ENCODE peak calls at places on chromosomes 5 and 9, in nine cellular contexts. G is prostate gland, E is HFF-Myc, C is right cardiac atrium, F is upper lobe of left lung, Y is adrenal gland, K is kidney epithelial cell, H is A549, S is AG09309. M is an unnamed sample.

GRCh38 chr5:92328584-92329259 is 945.6 kb upstream of the ARRDC3 start:
- DNase-seq in Y (no peak), G (no peak), H (no peak), S (no peak), C (peak), E (no peak), F (no peak), K (no peak), M (peak)

GRCh38 chr5:91170266-91170665 is 212.9 kb downstream of the ARRDC3 start:
- DNase-seq in H (no peak), F (no peak), Y (no peak), C (no peak), E (no peak), S (peak), G (no peak), K (no peak), M (peak)

GRCh38 chr5:143190260-143190810 is 213.2 kb downstream of the NR3C1 start:
- DNase-seq in K (no peak), E (no peak), S (no peak), H (no peak), G (no peak), F (no peak), Y (no peak), C (no peak), M (no peak)

GRCh38 chr9:112971415-112971814 is 40.6 kb downstream of the ZNF883 start:
- DNase-seq in C (no peak), S (no peak), Y (peak), K (no peak), F (no peak), G (no peak), E (no peak), H (no peak), M (no peak)

GRCh38 chr9:115643948-115644727 is 509.5 kb upstream of the PAPPA start:
- DNase-seq in K (no peak), C (no peak), E (no peak), G (no peak), Y (no peak), H (no peak), F (no peak), S (no peak), M (no peak)

GRCh38 chr9:120689860-120690259 is 24.4 kb downstream of the MEGF9 start:
- DNase-seq in K (peak), C (no peak), H (no peak), F (no peak), E (no peak), G (no peak), Y (no peak), S (no peak), M (peak)

GRCh38 chr9:110996436-110997224 is 41.6 kb downstream of the LPAR1 start:
- DNase-seq in H (no peak), C (peak), Y (peak), K (no peak), S (peak), F (no peak), E (peak), G (no peak), M (peak)

GRCh38 chr5:170067152-170067551 is 38.5 kb upstream of the FOXI1 start:
- DNase-seq in F (no peak), G (no peak), K (no peak), Y (no peak), H (no peak), E (no peak), S (no peak), C (no peak), M (no peak)

GRCh38 chr9:84782228-84782866 is 112.8 kb downstream of the NTRK2 start:
- DNase-seq in C (no peak), G (no peak), E (no peak), H (no peak), Y (no peak), S (no peak), K (no peak), F (no peak), M (no peak)

GRCh38 chr5:79257314-79257713 is 21.4 kb downstream of the JMY start:
- DNase-seq in E (no peak), K (no peak), H (no peak), F (no peak), G (no peak), Y (no peak), S (no peak), C (no peak), M (no peak)

GRCh38 chr5:74433255-74434123 is 207.0 kb downstream of the ENC1 start:
- DNase-seq in C (no peak), F (no peak), S (peak), E (no peak), Y (peak), K (peak), H (no peak), G (no peak), M (no peak)

GRCh38 chr5:173557123-173557903 is 59.1 kb downstream of the BOD1 start:
- DNase-seq in E (no peak), C (no peak), K (no peak), F (peak), H (no peak), G (no peak), S (no peak), Y (no peak), M (no peak)

GRCh38 chr9:111003182-111003581 is 35.1 kb downstream of the LPAR1 start:
- DNase-seq in K (no peak), S (no peak), E (no peak), H (no peak), G (no peak), C (no peak), Y (no peak), F (no peak), M (no peak)

GRCh38 chr9:7273575-7273974 is 515.8 kb downstream of the KDM4C start:
- DNase-seq in G (no peak), H (no peak), Y (no peak), F (no peak), E (no peak), C (no peak), K (no peak), S (peak), M (no peak)

GRCh38 chr9:93668261-93668871 is 92.0 kb downstream of the PHF2 start:
- DNase-seq in S (no peak), H (no peak), F (peak), C (peak), Y (no peak), G (no peak), K (no peak), E (no peak), M (no peak)

GRCh38 chr9:97984188-97985057 is 1.3 kb downstream of the ANP32B start:
- DNase-seq in Y (peak), F (peak), C (peak), S (peak), E (no peak), K (no peak), G (peak), H (peak), M (peak)

GRCh38 chr9:135338546-135338945 is 141.0 kb upstream of the PPP1R26 start:
- DNase-seq in E (no peak), C (no peak), F (peak), K (no peak), S (no peak), Y (no peak), G (no peak), H (no peak), M (no peak)

GRCh38 chr5:62779010-62779422 is 200.4 kb downstream of the LRRC70 start:
- DNase-seq in K (peak), E (peak), G (peak), C (no peak), F (no peak), S (peak), H (peak), Y (peak), M (peak)

GRCh38 chr9:34771023-34771422 is 61.1 kb upstream of the CCL21 start:
- DNase-seq in K (no peak), H (no peak), S (no peak), Y (no peak), G (no peak), F (no peak), E (no peak), C (no peak), M (no peak)

GRCh38 chr9:18788256-18788655 is 244.8 kb downstream of the SAXO1 start:
- DNase-seq in C (no peak), Y (no peak), E (no peak), H (no peak), S (no peak), F (no peak), K (no peak), G (no peak), M (no peak)

GRCh38 chr5:74085782-74086181 is 459.8 kb downstream of the ARHGEF28 start:
- DNase-seq in G (no peak), S (no peak), Y (no peak), C (no peak), F (no peak), H (no peak), K (no peak), E (no peak), M (no peak)

GRCh38 chr9:76877961-76878360 is 28.0 kb downstream of the PRUNE2 start:
- DNase-seq in K (no peak), F (no peak), C (no peak), G (no peak), S (no peak), H (no peak), Y (no peak), E (no peak), M (no peak)

GRCh38 chr9:134408939-134409737 is 82.9 kb downstream of the RXRA start:
- DNase-seq in K (no peak), S (no peak), F (peak), C (no peak), E (no peak), Y (no peak), G (no peak), H (no peak), M (no peak)

GRCh38 chr5:59640411-59640810 is 253.1 kb downstream of the PDE4D start:
- DNase-seq in F (no peak), S (no peak), H (no peak), K (no peak), G (no peak), C (peak), Y (peak), E (no peak), M (no peak)

GRCh38 chr9:71383308-71383707 is 261.9 kb upstream of the TRPM3 start:
- DNase-seq in G (no peak), F (no peak), C (no peak), H (no peak), E (no peak), Y (no peak), K (no peak), S (no peak), M (no peak)

GRCh38 chr9:93659044-93659836 is 82.9 kb downstream of the PHF2 start:
- DNase-seq in E (no peak), G (no peak), H (no peak), F (peak), S (no peak), Y (no peak), C (peak), K (no peak), M (no peak)

GRCh38 chr9:68991457-68991856 is 22.5 kb downstream of the PRKACG start:
- DNase-seq in C (no peak), F (no peak), S (no peak), G (no peak), K (no peak), E (no peak), Y (no peak), H (no peak), M (no peak)

GRCh38 chr9:94807556-94807955 is 81.1 kb downstream of the AOPEP start:
- DNase-seq in C (no peak), K (no peak), G (no peak), S (no peak), Y (no peak), H (no peak), E (no peak), F (no peak), M (no peak)

GRCh38 chr9:94804917-94805544 is 78.5 kb downstream of the AOPEP start:
- DNase-seq in F (no peak), C (no peak), Y (no peak), E (no peak), K (no peak), H (no peak), G (no peak), S (no peak), M (no peak)

GRCh38 chr9:94804316-94804715 is 77.8 kb downstream of the AOPEP start:
- DNase-seq in S (no peak), C (no peak), Y (no peak), E (no peak), F (no peak), G (no peak), H (no peak), K (no peak), M (no peak)

GRCh38 chr9:94805585-94805984 is 79.1 kb downstream of the AOPEP start:
- DNase-seq in E (peak), F (no peak), G (peak), K (no peak), C (no peak), S (peak), Y (no peak), H (peak), M (no peak)

DNA sequence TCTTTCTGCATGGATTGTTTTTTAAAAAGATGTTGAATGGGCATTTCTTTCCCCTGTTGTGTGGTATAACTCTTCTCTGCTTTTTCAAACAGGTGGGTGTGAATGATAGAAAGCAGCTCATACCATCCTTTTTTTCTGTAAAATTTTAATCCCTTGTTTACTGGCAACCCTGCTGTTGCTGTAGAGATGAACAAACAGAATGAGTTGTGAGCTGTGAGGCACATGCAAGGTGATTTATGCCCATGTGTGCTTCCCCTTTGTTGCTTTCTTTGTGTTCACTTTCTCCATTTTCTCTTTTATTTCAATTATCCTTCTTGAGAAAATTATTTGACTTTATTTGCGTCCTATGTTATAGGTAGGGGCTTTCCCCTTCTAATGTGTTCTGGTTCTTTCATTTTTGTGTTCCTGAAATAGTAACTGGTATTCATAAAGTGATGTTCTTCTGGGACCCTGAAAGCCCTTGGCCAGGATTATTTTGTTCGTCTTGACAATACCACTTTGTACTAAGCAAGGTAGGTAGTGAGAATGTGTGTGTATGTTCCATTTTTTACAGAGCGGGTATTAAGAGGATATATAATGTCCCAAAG is 79.9 kb downstream of the AOPEP start:
- DNase-seq in G (no peak), S (no peak), Y (no peak), K (no peak), C (no peak), H (peak), F (no peak), E (no peak), M (no peak)
- H3K4me3 ChIP-seq in G (no peak), S (no peak), Y (no peak), K (no peak), C (no peak), H (no peak), F (no peak), E (no peak), M (no peak)

GRCh38 chr5:85288914-85289313 is 904.2 kb upstream of the EDIL3 start:
- DNase-seq in Y (no peak), G (no peak), H (no peak), K (no peak), S (no peak), C (no peak), E (no peak), F (no peak), M (no peak)

GRCh38 chr5:85293139-85293785 is 908.6 kb upstream of the EDIL3 start:
- DNase-seq in G (no peak), K (no peak), F (no peak), C (peak), E (no peak), S (no peak), Y (no peak), H (no peak), M (no peak)
- H3K4me3 ChIP-seq in G (no peak), K (peak), F (no peak), C (peak), E (no peak), S (no peak), Y (no peak), H (peak), M (no peak)

GRCh38 chr5:172336264-172336663 is 52.7 kb upstream of the UBTD2 start:
- DNase-seq in E (no peak), K (no peak), F (no peak), C (no peak), S (no peak), G (no peak), Y (no peak), H (no peak), M (no peak)
- H3K4me3 ChIP-seq in E (no peak), K (no peak), F (no peak), C (no peak), S (no peak), G (no peak), Y (no peak), H (no peak), M (no peak)

GRCh38 chr9:14281136-14281795 is 32.7 kb downstream of the NFIB start:
- DNase-seq in E (no peak), K (no peak), C (no peak), S (no peak), G (no peak), Y (no peak), F (no peak), H (no peak), M (no peak)
- H3K4me3 ChIP-seq in E (no peak), K (no peak), C (no peak), S (no peak), G (no peak), Y (no peak), F (no peak), H (no peak), M (no peak)

GRCh38 chr9:124768778-124769350 is 2.2 kb downstream of the NR6A1 start:
- DNase-seq in Y (no peak), G (no peak), E (no peak), K (no peak), H (no peak), F (no peak), S (no peak), C (no peak), M (no peak)
- H3K4me3 ChIP-seq in Y (no peak), G (no peak), E (no peak), K (peak), H (peak), F (no peak), S (no peak), C (no peak), M (no peak)